ENCODE peak calls at places on chromosomes 2 and 18, in five cellular contexts. D, M, N, V and B are unnamed samples.

GRCh38 chr2:234496442-234496834 is 443 bp downstream of the ARL4C start:
- DNase-seq in D (peak), M (no peak), N (peak), V (no peak), B (no peak)

GRCh38 chr18:34370704-34371405 is 146.1 kb upstream of the NOL4 start:
- DNase-seq in D (no peak), V (no peak), M (no peak), N (no peak), B (no peak)

GRCh38 chr2:219109468-219109867 is 48.7 kb upstream of the IHH start:
- DNase-seq in D (no peak), M (peak), V (no peak), N (no peak), B (no peak)

GRCh38 chr2:199309411-199309810 is 148.3 kb downstream of the SATB2 start:
- DNase-seq in N (no peak), V (no peak), M (no peak), D (no peak), B (no peak)

GRCh38 chr2:209791151-209791550 is 19.5 kb downstream of the UNC80 start:
- DNase-seq in M (no peak), D (no peak), N (no peak), V (no peak), B (no peak)

GRCh38 chr18:71799016-71799673 is 745.0 kb downstream of the CBLN2 start:
- DNase-seq in D (no peak), N (no peak), V (no peak), M (no peak), B (no peak)

GRCh38 chr2:221563601-221564000 is 8.5 kb downstream of the EPHA4 start:
- DNase-seq in V (no peak), N (no peak), M (no peak), D (no peak), B (no peak)

GRCh38 chr18:12304351-12305210 is 3.5 kb upstream of the TUBB6 start:
- DNase-seq in N (no peak), D (peak), V (no peak), M (no peak), B (no peak)

DNA sequence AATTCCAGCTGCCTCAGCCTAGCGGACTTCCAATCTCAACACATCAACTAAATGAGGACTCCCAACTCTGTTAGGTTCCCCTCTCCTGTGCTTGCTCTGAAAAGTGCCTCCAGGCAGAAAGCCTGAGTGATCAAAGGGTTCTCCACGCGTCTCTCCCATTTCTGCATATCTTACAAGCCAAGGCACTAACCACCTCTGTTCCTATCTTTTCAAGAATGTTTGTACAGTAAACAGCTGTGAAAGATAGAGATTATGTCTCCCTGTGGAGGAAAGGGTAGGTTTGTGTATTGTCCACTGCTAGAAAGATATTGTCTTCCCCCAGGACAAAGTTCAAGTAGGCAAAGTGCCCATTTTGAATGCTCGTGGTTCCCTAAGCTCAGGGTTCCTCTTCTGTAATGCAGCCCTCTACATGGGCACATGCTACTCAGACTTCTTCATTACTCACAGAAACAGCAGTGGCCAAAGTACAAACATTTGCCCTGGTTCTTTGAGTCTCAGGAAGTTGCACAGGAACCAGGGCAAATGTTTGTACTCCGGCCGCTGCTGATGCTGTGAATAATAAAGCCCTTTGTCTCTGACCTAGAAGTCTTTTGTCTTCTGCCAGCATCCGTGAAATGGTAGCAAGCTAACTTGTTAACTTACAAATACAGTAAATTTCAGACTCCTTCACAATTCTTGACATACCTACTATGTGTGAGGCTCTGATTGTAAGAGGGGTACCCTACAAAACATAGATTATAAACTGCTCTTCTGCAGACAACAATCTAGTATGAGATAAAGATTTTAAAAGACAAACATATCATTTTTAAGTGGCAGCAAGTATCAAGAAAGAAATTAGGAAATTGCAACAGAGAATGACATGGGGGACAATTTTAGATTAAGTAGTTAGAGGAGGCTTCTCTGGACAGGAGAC is 44.5 kb downstream of the PKDCC start:
- DNase-seq in D (peak), N (no peak), M (no peak), V (no peak), B (no peak)
- H3K27ac ChIP-seq in D (no peak), N (peak), M (no peak), V (no peak), B (peak)

DNA sequence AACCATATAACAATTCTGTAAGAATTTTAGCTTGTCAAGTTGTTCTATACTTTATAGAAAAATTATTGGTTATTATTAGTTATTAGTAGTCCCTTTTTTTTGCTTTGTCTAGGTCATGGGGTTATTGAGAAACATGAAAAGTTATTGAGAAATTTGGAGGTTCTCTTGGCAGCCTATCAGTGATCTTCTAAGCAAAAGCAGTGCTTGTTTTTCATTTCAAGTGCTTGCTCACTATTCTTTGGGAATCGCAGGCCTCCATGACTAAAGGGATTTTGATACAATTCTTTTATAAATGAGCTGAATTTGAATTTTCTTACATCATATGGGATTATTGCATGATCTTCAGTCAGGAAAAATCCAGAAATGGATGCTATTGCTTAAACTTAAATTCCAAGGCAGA is 25.8 kb downstream of the PLEKHA3 start:
- DNase-seq in N (no peak), M (no peak), V (no peak), D (no peak), B (no peak)
- H3K27ac ChIP-seq in N (no peak), M (no peak), V (no peak), D (no peak), B (no peak)

GRCh38 chr18:46411191-46411590 is 245.8 kb downstream of the LOXHD1 start:
- DNase-seq in V (no peak), D (no peak), M (no peak), N (no peak), B (no peak)

GRCh38 chr18:46414863-46415262 is 242.2 kb downstream of the LOXHD1 start:
- DNase-seq in V (no peak), N (no peak), D (no peak), M (no peak), B (no peak)

GRCh38 chr18:46411862-46412690 is 244.9 kb downstream of the LOXHD1 start:
- DNase-seq in V (peak), M (no peak), N (no peak), D (peak), B (no peak)

GRCh38 chr18:46413684-46414083 is 243.3 kb downstream of the LOXHD1 start:
- DNase-seq in V (no peak), D (no peak), N (no peak), M (no peak), B (no peak)

DNA sequence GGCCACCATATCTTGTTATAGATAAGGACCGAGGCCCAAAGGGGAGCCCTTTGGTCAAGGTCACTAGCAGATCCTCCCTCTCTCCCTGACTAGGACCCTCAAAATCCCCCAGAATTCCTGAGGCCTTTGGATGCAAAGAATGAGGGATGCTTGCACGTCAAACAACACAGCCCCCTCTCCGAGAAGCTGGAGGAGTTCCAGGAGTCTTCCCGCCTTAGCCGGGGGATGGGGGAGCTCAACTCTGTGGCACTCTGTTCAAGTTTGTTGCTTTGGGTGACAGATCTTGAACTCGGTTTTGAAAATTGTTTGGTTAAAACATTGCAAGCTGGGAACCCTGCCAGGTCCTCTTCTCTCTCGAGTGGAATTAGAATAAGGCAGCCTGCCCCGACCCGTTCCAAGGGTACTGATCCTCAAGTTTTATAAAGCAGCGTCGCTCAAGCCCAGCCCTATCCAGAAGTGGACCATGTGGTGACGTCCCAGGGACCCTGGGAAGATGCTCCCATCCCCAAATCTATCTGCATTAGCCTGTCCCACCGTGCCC is 244.1 kb downstream of the LOXHD1 start:
- DNase-seq in N (no peak), M (no peak), D (no peak), V (no peak), B (no peak)
- H3K27ac ChIP-seq in N (no peak), M (no peak), D (no peak), V (peak), B (no peak)

DNA sequence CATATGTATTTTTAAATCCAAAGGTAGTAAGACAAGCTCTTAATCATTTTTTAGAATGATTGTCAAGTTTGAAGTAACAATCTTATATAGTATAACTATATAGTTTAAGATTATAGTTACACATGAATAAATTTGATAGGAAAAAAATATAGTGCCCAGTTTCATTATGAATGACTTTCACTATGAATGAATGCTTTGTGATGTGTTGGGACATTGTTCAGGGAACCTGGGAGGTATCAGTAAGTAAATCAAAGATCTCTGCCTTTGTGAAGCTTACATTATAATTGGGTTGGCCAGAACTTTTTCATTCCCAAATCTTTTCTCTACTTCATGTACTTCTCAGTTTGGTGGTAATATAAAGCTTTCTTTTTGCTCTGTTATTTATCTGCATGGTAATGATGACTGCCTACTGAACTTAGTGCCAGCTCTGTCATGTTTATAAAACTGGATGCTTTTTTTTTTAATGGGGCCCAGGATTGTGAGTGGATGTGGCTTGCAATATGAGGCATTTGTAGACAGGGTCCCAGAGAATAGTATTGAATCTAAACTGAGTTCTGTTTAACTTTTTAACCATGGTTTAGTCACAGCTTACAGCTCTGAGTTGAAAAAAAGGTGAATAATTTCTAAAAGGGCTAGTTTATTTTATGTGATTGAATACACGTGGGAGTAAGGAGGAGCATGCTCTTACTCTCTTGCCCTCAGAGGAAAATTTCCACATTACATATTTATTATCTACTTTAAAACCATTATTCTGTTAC is 23.3 kb downstream of the GLS start:
- DNase-seq in V (no peak), N (no peak), D (no peak), M (no peak), B (no peak)
- H3K27ac ChIP-seq in V (no peak), N (no peak), D (no peak), M (no peak), B (no peak)

GRCh38 chr2:144396318-144396717 is 123.6 kb downstream of the ZEB2 start:
- DNase-seq in V (no peak), M (no peak), N (no peak), D (no peak), B (no peak)
- H3K27ac ChIP-seq in V (peak), M (no peak), N (peak), D (no peak), B (no peak)

GRCh38 chr2:112182581-112183034 is 44.4 kb downstream of the FBLN7 start:
- DNase-seq in M (no peak), V (no peak), N (no peak), D (no peak), B (no peak)
- H3K27ac ChIP-seq in M (no peak), V (no peak), N (no peak), D (no peak), B (no peak)

DNA sequence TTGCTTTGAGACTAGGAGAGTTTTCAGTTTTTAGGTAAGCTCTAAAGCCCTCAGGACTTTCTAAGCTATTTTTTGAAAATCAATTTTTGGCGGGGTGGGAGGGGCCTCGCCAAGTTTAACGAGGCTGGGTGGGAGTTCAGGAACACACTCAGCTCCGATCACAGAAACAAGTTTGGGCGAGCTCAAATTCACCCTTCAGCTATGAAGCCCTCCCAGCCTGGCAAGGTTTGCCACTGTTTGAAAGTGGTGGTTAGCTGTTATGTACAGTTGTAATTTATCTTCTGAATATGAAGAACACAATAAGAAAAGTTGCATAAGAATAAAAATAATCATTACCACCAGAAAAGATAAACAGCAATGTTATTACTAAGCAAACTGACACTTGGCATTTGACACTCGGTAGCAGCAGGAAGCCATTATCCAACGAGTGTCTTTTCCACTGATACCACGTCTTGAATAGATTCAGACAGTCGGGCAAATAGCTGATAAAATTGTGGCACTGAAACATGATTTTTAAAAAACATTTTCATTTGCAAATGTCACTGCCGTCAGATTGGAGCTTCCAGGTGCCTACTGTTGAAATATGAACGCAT is 59.8 kb downstream of the KCTD1 start:
- DNase-seq in M (no peak), D (peak), N (no peak), V (no peak), B (no peak)
- H3K27ac ChIP-seq in M (no peak), D (peak), N (no peak), V (no peak), B (no peak)

GRCh38 chr18:58785171-58785805 is 79.4 kb upstream of the ZNF532 start:
- DNase-seq in V (no peak), N (no peak), M (no peak), D (peak), B (peak)
- H3K27ac ChIP-seq in V (peak), N (peak), M (no peak), D (peak), B (no peak)

GRCh38 chr2:28642796-28643195 is 108.8 kb upstream of the PPP1CB start:
- DNase-seq in D (no peak), M (no peak), N (no peak), V (no peak), B (no peak)
- H3K27ac ChIP-seq in D (peak), M (no peak), N (no peak), V (peak), B (no peak)

DNA sequence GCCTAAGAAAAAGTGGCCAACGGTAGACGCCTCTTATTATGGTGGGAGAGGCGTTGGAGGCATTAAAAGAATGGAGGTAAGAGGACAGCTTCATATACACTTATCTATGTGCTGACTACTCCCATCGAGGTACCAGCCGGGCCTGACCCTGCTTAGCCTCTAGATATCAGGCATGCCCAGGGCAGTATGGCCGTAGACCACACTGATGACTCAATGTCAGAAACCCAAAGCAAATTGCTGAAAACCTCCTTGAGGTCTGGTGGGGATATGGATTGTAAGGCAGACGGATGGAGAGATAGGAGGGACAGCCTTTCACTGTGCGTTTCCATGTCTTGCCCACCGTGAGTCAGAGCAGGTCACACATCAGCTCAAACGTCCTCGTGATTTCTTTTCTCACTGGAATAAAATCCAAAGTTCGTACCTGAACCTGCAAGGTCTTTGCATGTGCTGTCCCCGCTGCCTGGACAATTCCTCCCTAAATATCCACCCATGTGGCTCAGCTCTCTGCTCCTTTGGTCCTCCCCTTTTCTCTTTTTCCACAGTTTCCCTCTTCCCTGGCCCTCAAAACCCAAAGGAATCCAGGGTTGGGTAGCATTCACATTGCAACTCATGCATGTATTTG is 168.9 kb downstream of the ANTXR1 start:
- DNase-seq in N (no peak), D (no peak), V (no peak), M (no peak), B (no peak)
- H3K27ac ChIP-seq in N (no peak), D (no peak), V (no peak), M (no peak), B (no peak)